ENCODE peak calls at places on chromosomes 6 and 20, in seven cellular contexts. One of them, this sample, is unnamed.

GRCh38 chr20:57482796-57483195 is 42.1 kb downstream of the CTCFL start:
- DNase-seq in stimulated activated CD4-positive, alpha-beta T cell treated with anti-CD3 and anti-CD28 coated beads, TNF-alpha, amount 100 ng/mL, for 48 hours: no peak
- DNase-seq in IMR-90: no peak
- DNase-seq in NCI-H2171 treated with DMSO at 0.1 percent for 48 hours: no peak
- DNase-seq in GM12864: no peak
- DNase-seq in GDM1: no peak
- DNase-seq in ovary: no peak
- DNase-seq in this sample: no peak

GRCh38 chr6:137487947-137488735 is 6.1 kb downstream of the OLIG3 start:
- DNase-seq in GM12864: no peak
- DNase-seq in IMR-90: no peak
- DNase-seq in ovary: no peak
- DNase-seq in GDM1: no peak
- DNase-seq in NCI-H2171 treated with DMSO at 0.1 percent for 48 hours: no peak
- DNase-seq in stimulated activated CD4-positive, alpha-beta T cell treated with anti-CD3 and anti-CD28 coated beads, TNF-alpha, amount 100 ng/mL, for 48 hours: no peak
- DNase-seq in this sample: peak

GRCh38 chr20:22795897-22796296 is 211.5 kb upstream of the FOXA2 start:
- DNase-seq in GDM1: no peak
- DNase-seq in IMR-90: peak
- DNase-seq in stimulated activated CD4-positive, alpha-beta T cell treated with anti-CD3 and anti-CD28 coated beads, TNF-alpha, amount 100 ng/mL, for 48 hours: no peak
- DNase-seq in NCI-H2171 treated with DMSO at 0.1 percent for 48 hours: no peak
- DNase-seq in GM12864: no peak
- DNase-seq in ovary: peak
- DNase-seq in this sample: no peak

GRCh38 chr6:38676974-38677544 is 25.9 kb downstream of the GLO1 start:
- DNase-seq in GDM1: no peak
- DNase-seq in ovary: no peak
- DNase-seq in stimulated activated CD4-positive, alpha-beta T cell treated with anti-CD3 and anti-CD28 coated beads, TNF-alpha, amount 100 ng/mL, for 48 hours: no peak
- DNase-seq in GM12864: no peak
- DNase-seq in IMR-90: no peak
- DNase-seq in NCI-H2171 treated with DMSO at 0.1 percent for 48 hours: no peak
- DNase-seq in this sample: no peak

GRCh38 chr6:43088654-43089056 is 12.5 kb downstream of the PTK7 start:
- DNase-seq in NCI-H2171 treated with DMSO at 0.1 percent for 48 hours: no peak
- DNase-seq in stimulated activated CD4-positive, alpha-beta T cell treated with anti-CD3 and anti-CD28 coated beads, TNF-alpha, amount 100 ng/mL, for 48 hours: no peak
- DNase-seq in IMR-90: peak
- DNase-seq in GDM1: no peak
- DNase-seq in GM12864: no peak
- DNase-seq in ovary: no peak
- DNase-seq in this sample: no peak

GRCh38 chr20:38608188-38608587 is 6.6 kb downstream of the ARHGAP40 start:
- DNase-seq in IMR-90: no peak
- DNase-seq in ovary: no peak
- DNase-seq in GDM1: no peak
- DNase-seq in stimulated activated CD4-positive, alpha-beta T cell treated with anti-CD3 and anti-CD28 coated beads, TNF-alpha, amount 100 ng/mL, for 48 hours: no peak
- DNase-seq in NCI-H2171 treated with DMSO at 0.1 percent for 48 hours: no peak
- DNase-seq in GM12864: no peak
- DNase-seq in this sample: no peak

GRCh38 chr6:50007821-50008220 is 14.0 kb downstream of the DEFB110 start:
- DNase-seq in NCI-H2171 treated with DMSO at 0.1 percent for 48 hours: no peak
- DNase-seq in ovary: no peak
- DNase-seq in GM12864: no peak
- DNase-seq in IMR-90: peak
- DNase-seq in stimulated activated CD4-positive, alpha-beta T cell treated with anti-CD3 and anti-CD28 coated beads, TNF-alpha, amount 100 ng/mL, for 48 hours: no peak
- DNase-seq in GDM1: no peak
- DNase-seq in this sample: no peak

GRCh38 chr6:165661416-165662001 is 1.5 kb downstream of the PDE10A start:
- DNase-seq in IMR-90: peak
- DNase-seq in GM12864: no peak
- DNase-seq in ovary: no peak
- DNase-seq in stimulated activated CD4-positive, alpha-beta T cell treated with anti-CD3 and anti-CD28 coated beads, TNF-alpha, amount 100 ng/mL, for 48 hours: no peak
- DNase-seq in NCI-H2171 treated with DMSO at 0.1 percent for 48 hours: no peak
- DNase-seq in GDM1: no peak
- DNase-seq in this sample: no peak

GRCh38 chr6:14023855-14024254 is 93.7 kb upstream of the CD83 start:
- DNase-seq in NCI-H2171 treated with DMSO at 0.1 percent for 48 hours: no peak
- DNase-seq in ovary: no peak
- DNase-seq in GDM1: no peak
- DNase-seq in IMR-90: no peak
- DNase-seq in GM12864: no peak
- DNase-seq in stimulated activated CD4-positive, alpha-beta T cell treated with anti-CD3 and anti-CD28 coated beads, TNF-alpha, amount 100 ng/mL, for 48 hours: no peak
- DNase-seq in this sample: no peak

GRCh38 chr6:170137911-170138910 is 152.7 kb downstream of the DLL1 start:
- DNase-seq in ovary: no peak
- DNase-seq in NCI-H2171 treated with DMSO at 0.1 percent for 48 hours: peak
- DNase-seq in GDM1: no peak
- DNase-seq in stimulated activated CD4-positive, alpha-beta T cell treated with anti-CD3 and anti-CD28 coated beads, TNF-alpha, amount 100 ng/mL, for 48 hours: no peak
- DNase-seq in GM12864: no peak
- DNase-seq in IMR-90: no peak
- DNase-seq in this sample: no peak

GRCh38 chr6:19869464-19869863 is 32.3 kb downstream of the ID4 start:
- DNase-seq in IMR-90: no peak
- DNase-seq in stimulated activated CD4-positive, alpha-beta T cell treated with anti-CD3 and anti-CD28 coated beads, TNF-alpha, amount 100 ng/mL, for 48 hours: no peak
- DNase-seq in NCI-H2171 treated with DMSO at 0.1 percent for 48 hours: peak
- DNase-seq in GDM1: no peak
- DNase-seq in ovary: no peak
- DNase-seq in GM12864: no peak
- DNase-seq in this sample: no peak

GRCh38 chr6:111922454-111923297 is 49.4 kb upstream of the FYN start:
- DNase-seq in stimulated activated CD4-positive, alpha-beta T cell treated with anti-CD3 and anti-CD28 coated beads, TNF-alpha, amount 100 ng/mL, for 48 hours: no peak
- DNase-seq in NCI-H2171 treated with DMSO at 0.1 percent for 48 hours: peak
- DNase-seq in ovary: no peak
- DNase-seq in IMR-90: peak
- DNase-seq in GDM1: no peak
- DNase-seq in GM12864: no peak
- DNase-seq in this sample: no peak

GRCh38 chr6:52399511-52400315 is 20.4 kb upstream of the EFHC1 start:
- DNase-seq in GM12864: no peak
- DNase-seq in NCI-H2171 treated with DMSO at 0.1 percent for 48 hours: peak
- DNase-seq in ovary: peak
- DNase-seq in stimulated activated CD4-positive, alpha-beta T cell treated with anti-CD3 and anti-CD28 coated beads, TNF-alpha, amount 100 ng/mL, for 48 hours: no peak
- DNase-seq in GDM1: peak
- DNase-seq in IMR-90: peak
- DNase-seq in this sample: peak

GRCh38 chr6:15244605-15245360 is 1.1 kb upstream of the JARID2 start:
- DNase-seq in GDM1: peak
- DNase-seq in NCI-H2171 treated with DMSO at 0.1 percent for 48 hours: peak
- DNase-seq in stimulated activated CD4-positive, alpha-beta T cell treated with anti-CD3 and anti-CD28 coated beads, TNF-alpha, amount 100 ng/mL, for 48 hours: peak
- DNase-seq in GM12864: no peak
- DNase-seq in ovary: peak
- DNase-seq in IMR-90: peak
- DNase-seq in this sample: peak

This sample was measured in memory B cell.